ENCODE peak calls at places on chromosomes 16 and 17, in eight cellular contexts. One of them, this sample, is unnamed.

GRCh38 chr16:65658339-65659275 is 536.7 kb upstream of the CDH11 start:
- DNase-seq in KBM-7: no peak
- DNase-seq in NCI-H2171 treated with DMSO at 0.1 percent for 48 hours: no peak
- DNase-seq in Daoy: peak
- DNase-seq in A549: no peak
- DNase-seq in stimulated activated CD8-positive, alpha-beta memory T cell treated with anti-CD3 and anti-CD28 coated beads, Interleukin-15, amount 100 ng/mL, for 1 hour: no peak
- DNase-seq in epithelial cell of esophagus: peak
- DNase-seq in CMK: no peak
- DNase-seq in this sample: no peak

GRCh38 chr17:73645050-73645871 is 1.0 kb upstream of the SDK2 start:
- DNase-seq in epithelial cell of esophagus: peak
- DNase-seq in Daoy: peak
- DNase-seq in stimulated activated CD8-positive, alpha-beta memory T cell treated with anti-CD3 and anti-CD28 coated beads, Interleukin-15, amount 100 ng/mL, for 1 hour: no peak
- DNase-seq in KBM-7: no peak
- DNase-seq in A549: peak
- DNase-seq in NCI-H2171 treated with DMSO at 0.1 percent for 48 hours: peak
- DNase-seq in CMK: no peak
- DNase-seq in this sample: no peak

GRCh38 chr17:36627101-36627500 is 25.7 kb downstream of the MRM1 start:
- DNase-seq in NCI-H2171 treated with DMSO at 0.1 percent for 48 hours: no peak
- DNase-seq in epithelial cell of esophagus: no peak
- DNase-seq in Daoy: no peak
- DNase-seq in KBM-7: no peak
- DNase-seq in CMK: no peak
- DNase-seq in A549: no peak
- DNase-seq in stimulated activated CD8-positive, alpha-beta memory T cell treated with anti-CD3 and anti-CD28 coated beads, Interleukin-15, amount 100 ng/mL, for 1 hour: no peak
- DNase-seq in this sample: no peak

GRCh38 chr16:68900009-68900408 is 56.7 kb downstream of the TANGO6 start:
- DNase-seq in epithelial cell of esophagus: no peak
- DNase-seq in Daoy: no peak
- DNase-seq in stimulated activated CD8-positive, alpha-beta memory T cell treated with anti-CD3 and anti-CD28 coated beads, Interleukin-15, amount 100 ng/mL, for 1 hour: no peak
- DNase-seq in KBM-7: no peak
- DNase-seq in NCI-H2171 treated with DMSO at 0.1 percent for 48 hours: no peak
- DNase-seq in A549: no peak
- DNase-seq in CMK: no peak
- DNase-seq in this sample: no peak

GRCh38 chr17:27323538-27324212 is 29.8 kb downstream of the WSB1 start:
- DNase-seq in NCI-H2171 treated with DMSO at 0.1 percent for 48 hours: no peak
- DNase-seq in A549: no peak
- DNase-seq in epithelial cell of esophagus: peak
- DNase-seq in Daoy: peak
- DNase-seq in KBM-7: no peak
- DNase-seq in stimulated activated CD8-positive, alpha-beta memory T cell treated with anti-CD3 and anti-CD28 coated beads, Interleukin-15, amount 100 ng/mL, for 1 hour: no peak
- DNase-seq in CMK: peak
- DNase-seq in this sample: peak

GRCh38 chr16:2595376-2596200 is 57.8 kb downstream of the PDPK1 start:
- DNase-seq in stimulated activated CD8-positive, alpha-beta memory T cell treated with anti-CD3 and anti-CD28 coated beads, Interleukin-15, amount 100 ng/mL, for 1 hour: no peak
- DNase-seq in A549: no peak
- DNase-seq in KBM-7: no peak
- DNase-seq in Daoy: no peak
- DNase-seq in CMK: no peak
- DNase-seq in epithelial cell of esophagus: no peak
- DNase-seq in NCI-H2171 treated with DMSO at 0.1 percent for 48 hours: no peak
- DNase-seq in this sample: no peak

GRCh38 chr17:39450051-39450450 is 1.0 kb downstream of the MED1 start:
- DNase-seq in A549: no peak
- DNase-seq in Daoy: peak
- DNase-seq in NCI-H2171 treated with DMSO at 0.1 percent for 48 hours: no peak
- DNase-seq in CMK: no peak
- DNase-seq in KBM-7: no peak
- DNase-seq in stimulated activated CD8-positive, alpha-beta memory T cell treated with anti-CD3 and anti-CD28 coated beads, Interleukin-15, amount 100 ng/mL, for 1 hour: no peak
- DNase-seq in epithelial cell of esophagus: no peak
- DNase-seq in this sample: no peak

GRCh38 chr17:31499771-31500554 is 108.5 kb downstream of the RAB11FIP4 start:
- DNase-seq in epithelial cell of esophagus: peak
- DNase-seq in KBM-7: no peak
- DNase-seq in CMK: no peak
- DNase-seq in NCI-H2171 treated with DMSO at 0.1 percent for 48 hours: no peak
- DNase-seq in A549: no peak
- DNase-seq in Daoy: peak
- DNase-seq in stimulated activated CD8-positive, alpha-beta memory T cell treated with anti-CD3 and anti-CD28 coated beads, Interleukin-15, amount 100 ng/mL, for 1 hour: no peak
- DNase-seq in this sample: no peak

GRCh38 chr16:88345031-88345942 is 37.5 kb upstream of the ZNF469 start:
- DNase-seq in KBM-7: no peak
- DNase-seq in epithelial cell of esophagus: no peak
- DNase-seq in stimulated activated CD8-positive, alpha-beta memory T cell treated with anti-CD3 and anti-CD28 coated beads, Interleukin-15, amount 100 ng/mL, for 1 hour: no peak
- DNase-seq in Daoy: no peak
- DNase-seq in A549: no peak
- DNase-seq in CMK: no peak
- DNase-seq in NCI-H2171 treated with DMSO at 0.1 percent for 48 hours: no peak
- DNase-seq in this sample: no peak

GRCh38 chr16:24820522-24820921 is 25.2 kb upstream of the SLC5A11 start:
- DNase-seq in NCI-H2171 treated with DMSO at 0.1 percent for 48 hours: no peak
- DNase-seq in epithelial cell of esophagus: peak
- DNase-seq in stimulated activated CD8-positive, alpha-beta memory T cell treated with anti-CD3 and anti-CD28 coated beads, Interleukin-15, amount 100 ng/mL, for 1 hour: no peak
- DNase-seq in CMK: no peak
- DNase-seq in KBM-7: peak
- DNase-seq in A549: no peak
- DNase-seq in Daoy: no peak
- DNase-seq in this sample: no peak

GRCh38 chr16:1430759-1431496 is at the start of gene PERCC1:
- DNase-seq in KBM-7: no peak
- DNase-seq in stimulated activated CD8-positive, alpha-beta memory T cell treated with anti-CD3 and anti-CD28 coated beads, Interleukin-15, amount 100 ng/mL, for 1 hour: no peak
- DNase-seq in CMK: no peak
- DNase-seq in NCI-H2171 treated with DMSO at 0.1 percent for 48 hours: peak
- DNase-seq in Daoy: no peak
- DNase-seq in epithelial cell of esophagus: no peak
- DNase-seq in A549: no peak
- DNase-seq in this sample: no peak

GRCh38 chr17:73315481-73315880 is 3.7 kb upstream of the CDC42EP4 start:
- DNase-seq in NCI-H2171 treated with DMSO at 0.1 percent for 48 hours: no peak
- DNase-seq in epithelial cell of esophagus: peak
- DNase-seq in CMK: no peak
- DNase-seq in stimulated activated CD8-positive, alpha-beta memory T cell treated with anti-CD3 and anti-CD28 coated beads, Interleukin-15, amount 100 ng/mL, for 1 hour: no peak
- DNase-seq in A549: no peak
- DNase-seq in KBM-7: no peak
- DNase-seq in Daoy: no peak
- DNase-seq in this sample: no peak

GRCh38 chr16:27748868-27749546 is 199.1 kb downstream of the KATNIP start:
- DNase-seq in stimulated activated CD8-positive, alpha-beta memory T cell treated with anti-CD3 and anti-CD28 coated beads, Interleukin-15, amount 100 ng/mL, for 1 hour: no peak
- DNase-seq in NCI-H2171 treated with DMSO at 0.1 percent for 48 hours: peak
- DNase-seq in CMK: peak
- DNase-seq in Daoy: peak
- DNase-seq in A549: peak
- DNase-seq in epithelial cell of esophagus: peak
- DNase-seq in KBM-7: peak
- DNase-seq in this sample: no peak

GRCh38 chr16:13923703-13924298 is 3.8 kb downstream of the ERCC4 start:
- DNase-seq in stimulated activated CD8-positive, alpha-beta memory T cell treated with anti-CD3 and anti-CD28 coated beads, Interleukin-15, amount 100 ng/mL, for 1 hour: no peak
- DNase-seq in epithelial cell of esophagus: peak
- DNase-seq in CMK: no peak
- DNase-seq in Daoy: peak
- DNase-seq in A549: peak
- DNase-seq in NCI-H2171 treated with DMSO at 0.1 percent for 48 hours: peak
- DNase-seq in KBM-7: peak
- DNase-seq in this sample: no peak

GRCh38 chr17:44911133-44912001 is 3.9 kb downstream of the GFAP start:
- DNase-seq in A549: peak
- DNase-seq in Daoy: peak
- DNase-seq in NCI-H2171 treated with DMSO at 0.1 percent for 48 hours: no peak
- DNase-seq in CMK: no peak
- DNase-seq in epithelial cell of esophagus: peak
- DNase-seq in stimulated activated CD8-positive, alpha-beta memory T cell treated with anti-CD3 and anti-CD28 coated beads, Interleukin-15, amount 100 ng/mL, for 1 hour: no peak
- DNase-seq in KBM-7: peak
- DNase-seq in this sample: no peak

GRCh38 chr16:51374346-51374745 is 223.3 kb upstream of the SALL1 start:
- DNase-seq in epithelial cell of esophagus: peak
- DNase-seq in NCI-H2171 treated with DMSO at 0.1 percent for 48 hours: no peak
- DNase-seq in Daoy: no peak
- DNase-seq in CMK: no peak
- DNase-seq in stimulated activated CD8-positive, alpha-beta memory T cell treated with anti-CD3 and anti-CD28 coated beads, Interleukin-15, amount 100 ng/mL, for 1 hour: no peak
- DNase-seq in KBM-7: no peak
- DNase-seq in A549: no peak
- DNase-seq in this sample: no peak

GRCh38 chr17:31571124-31571892 is 179.8 kb downstream of the RAB11FIP4 start:
- DNase-seq in NCI-H2171 treated with DMSO at 0.1 percent for 48 hours: no peak
- DNase-seq in epithelial cell of esophagus: no peak
- DNase-seq in Daoy: peak
- DNase-seq in A549: no peak
- DNase-seq in KBM-7: no peak
- DNase-seq in stimulated activated CD8-positive, alpha-beta memory T cell treated with anti-CD3 and anti-CD28 coated beads, Interleukin-15, amount 100 ng/mL, for 1 hour: no peak
- DNase-seq in CMK: no peak
- DNase-seq in this sample: peak

GRCh38 chr16:49484454-49484853 is 110.8 kb downstream of the C16orf78 start:
- DNase-seq in epithelial cell of esophagus: no peak
- DNase-seq in stimulated activated CD8-positive, alpha-beta memory T cell treated with anti-CD3 and anti-CD28 coated beads, Interleukin-15, amount 100 ng/mL, for 1 hour: no peak
- DNase-seq in A549: peak
- DNase-seq in CMK: no peak
- DNase-seq in Daoy: peak
- DNase-seq in KBM-7: no peak
- DNase-seq in NCI-H2171 treated with DMSO at 0.1 percent for 48 hours: peak
- DNase-seq in this sample: peak

GRCh38 chr16:87616556-87616955 is 14.2 kb downstream of the JPH3 start:
- DNase-seq in epithelial cell of esophagus: no peak
- DNase-seq in stimulated activated CD8-positive, alpha-beta memory T cell treated with anti-CD3 and anti-CD28 coated beads, Interleukin-15, amount 100 ng/mL, for 1 hour: no peak
- DNase-seq in NCI-H2171 treated with DMSO at 0.1 percent for 48 hours: no peak
- DNase-seq in A549: no peak
- DNase-seq in KBM-7: no peak
- DNase-seq in CMK: no peak
- DNase-seq in Daoy: no peak
- DNase-seq in this sample: no peak

GRCh38 chr16:22313876-22314470 is 16.8 kb downstream of the POLR3E start:
- DNase-seq in A549: no peak
- DNase-seq in epithelial cell of esophagus: no peak
- DNase-seq in Daoy: no peak
- DNase-seq in NCI-H2171 treated with DMSO at 0.1 percent for 48 hours: no peak
- DNase-seq in CMK: no peak
- DNase-seq in KBM-7: no peak
- DNase-seq in stimulated activated CD8-positive, alpha-beta memory T cell treated with anti-CD3 and anti-CD28 coated beads, Interleukin-15, amount 100 ng/mL, for 1 hour: no peak
- DNase-seq in this sample: no peak

GRCh38 chr16:9854665-9855064 is 327.6 kb downstream of the GRIN2A start:
- DNase-seq in stimulated activated CD8-positive, alpha-beta memory T cell treated with anti-CD3 and anti-CD28 coated beads, Interleukin-15, amount 100 ng/mL, for 1 hour: no peak
- DNase-seq in epithelial cell of esophagus: peak
- DNase-seq in A549: no peak
- DNase-seq in Daoy: peak
- DNase-seq in KBM-7: no peak
- DNase-seq in CMK: no peak
- DNase-seq in NCI-H2171 treated with DMSO at 0.1 percent for 48 hours: no peak
- DNase-seq in this sample: no peak

GRCh38 chr17:48795444-48796162 is 21.4 kb downstream of the TTLL6 start:
- DNase-seq in KBM-7: no peak
- DNase-seq in Daoy: peak
- DNase-seq in epithelial cell of esophagus: peak
- DNase-seq in NCI-H2171 treated with DMSO at 0.1 percent for 48 hours: no peak
- DNase-seq in A549: peak
- DNase-seq in CMK: no peak
- DNase-seq in stimulated activated CD8-positive, alpha-beta memory T cell treated with anti-CD3 and anti-CD28 coated beads, Interleukin-15, amount 100 ng/mL, for 1 hour: no peak
- DNase-seq in this sample: no peak

GRCh38 chr17:74871329-74872076 is 1.3 kb downstream of the FDXR start:
- DNase-seq in stimulated activated CD8-positive, alpha-beta memory T cell treated with anti-CD3 and anti-CD28 coated beads, Interleukin-15, amount 100 ng/mL, for 1 hour: no peak
- DNase-seq in CMK: no peak
- DNase-seq in A549: no peak
- DNase-seq in NCI-H2171 treated with DMSO at 0.1 percent for 48 hours: no peak
- DNase-seq in Daoy: no peak
- DNase-seq in epithelial cell of esophagus: no peak
- DNase-seq in KBM-7: no peak
- DNase-seq in this sample: no peak

GRCh38 chr17:82479602-82480001 is 21.1 kb downstream of the NARF start:
- DNase-seq in stimulated activated CD8-positive, alpha-beta memory T cell treated with anti-CD3 and anti-CD28 coated beads, Interleukin-15, amount 100 ng/mL, for 1 hour: no peak
- DNase-seq in A549: no peak
- DNase-seq in NCI-H2171 treated with DMSO at 0.1 percent for 48 hours: no peak
- DNase-seq in CMK: no peak
- DNase-seq in Daoy: no peak
- DNase-seq in epithelial cell of esophagus: no peak
- DNase-seq in KBM-7: no peak
- DNase-seq in this sample: no peak

GRCh38 chr16:53059672-53060071 is 4.9 kb downstream of the CHD9 start:
- DNase-seq in CMK: no peak
- DNase-seq in A549: no peak
- DNase-seq in KBM-7: no peak
- DNase-seq in stimulated activated CD8-positive, alpha-beta memory T cell treated with anti-CD3 and anti-CD28 coated beads, Interleukin-15, amount 100 ng/mL, for 1 hour: no peak
- DNase-seq in NCI-H2171 treated with DMSO at 0.1 percent for 48 hours: no peak
- DNase-seq in epithelial cell of esophagus: no peak
- DNase-seq in Daoy: no peak
- DNase-seq in this sample: no peak

GRCh38 chr16:86089986-86090385 is 191.0 kb downstream of the IRF8 start:
- DNase-seq in NCI-H2171 treated with DMSO at 0.1 percent for 48 hours: no peak
- DNase-seq in CMK: no peak
- DNase-seq in Daoy: no peak
- DNase-seq in stimulated activated CD8-positive, alpha-beta memory T cell treated with anti-CD3 and anti-CD28 coated beads, Interleukin-15, amount 100 ng/mL, for 1 hour: no peak
- DNase-seq in A549: no peak
- DNase-seq in epithelial cell of esophagus: no peak
- DNase-seq in KBM-7: no peak
- DNase-seq in this sample: no peak

GRCh38 chr16:65229191-65229662 is 107.4 kb upstream of the CDH11 start:
- DNase-seq in stimulated activated CD8-positive, alpha-beta memory T cell treated with anti-CD3 and anti-CD28 coated beads, Interleukin-15, amount 100 ng/mL, for 1 hour: no peak
- DNase-seq in epithelial cell of esophagus: peak
- DNase-seq in A549: no peak
- DNase-seq in NCI-H2171 treated with DMSO at 0.1 percent for 48 hours: no peak
- DNase-seq in KBM-7: no peak
- DNase-seq in Daoy: no peak
- DNase-seq in CMK: no peak
- DNase-seq in this sample: no peak

GRCh38 chr17:79077587-79077986 is 3.0 kb downstream of the ENGASE start:
- DNase-seq in Daoy: no peak
- DNase-seq in CMK: no peak
- DNase-seq in A549: no peak
- DNase-seq in stimulated activated CD8-positive, alpha-beta memory T cell treated with anti-CD3 and anti-CD28 coated beads, Interleukin-15, amount 100 ng/mL, for 1 hour: no peak
- DNase-seq in epithelial cell of esophagus: no peak
- DNase-seq in NCI-H2171 treated with DMSO at 0.1 percent for 48 hours: no peak
- DNase-seq in KBM-7: no peak
- DNase-seq in this sample: no peak

GRCh38 chr16:67661101-67661661 is 421 bp downstream of the PARD6A start:
- DNase-seq in A549: peak
- DNase-seq in KBM-7: peak
- DNase-seq in NCI-H2171 treated with DMSO at 0.1 percent for 48 hours: no peak
- DNase-seq in epithelial cell of esophagus: peak
- DNase-seq in CMK: no peak
- DNase-seq in Daoy: peak
- DNase-seq in stimulated activated CD8-positive, alpha-beta memory T cell treated with anti-CD3 and anti-CD28 coated beads, Interleukin-15, amount 100 ng/mL, for 1 hour: no peak
- DNase-seq in this sample: no peak

This sample was measured in thoracic aorta.